ENCODE peak calls at places on chromosomes 16 and 17, in seven cellular contexts. One of them, this sample, is unnamed.
A peak's percentile ranks its signal among the peaks of the same experiment; 100 is the strongest.

GRCh38 chr17:70336411-70336810 is 167.1 kb downstream of the KCNJ2 start:
- DNase-seq in GM12892: no peak
- DNase-seq in HepG2: no peak
- DNase-seq in SK-N-SH: no peak
- DNase-seq in K562: no peak
- DNase-seq in H1: no peak
- DNase-seq in GM12878: no peak
- DNase-seq in this sample: no peak

GRCh38 chr17:37064166-37064565 is 115.4 kb downstream of the AATF start:
- DNase-seq in GM12878: no peak
- DNase-seq in H1: no peak
- DNase-seq in HepG2: no peak
- DNase-seq in K562: no peak
- DNase-seq in GM12892: no peak
- DNase-seq in SK-N-SH: peak; percentile 46
- DNase-seq in this sample: no peak

GRCh38 chr17:21194688-21195087 is 19.3 kb downstream of the TMEM11 start:
- DNase-seq in GM12878: no peak
- DNase-seq in K562: no peak
- DNase-seq in HepG2: no peak
- DNase-seq in SK-N-SH: peak; percentile 70
- DNase-seq in GM12892: no peak
- DNase-seq in H1: no peak
- DNase-seq in this sample: no peak

GRCh38 chr17:38560503-38561318 is 45.0 kb downstream of the SRCIN1 start:
- DNase-seq in SK-N-SH: no peak
- DNase-seq in GM12878: no peak
- DNase-seq in HepG2: no peak
- DNase-seq in H1: no peak
- DNase-seq in GM12892: no peak
- DNase-seq in K562: no peak
- DNase-seq in this sample: no peak

GRCh38 chr16:22915003-22915402 is 101.0 kb downstream of the HS3ST2 start:
- DNase-seq in HepG2: no peak
- DNase-seq in H1: no peak
- DNase-seq in GM12878: no peak
- DNase-seq in GM12892: no peak
- DNase-seq in K562: no peak
- DNase-seq in SK-N-SH: no peak
- DNase-seq in this sample: no peak

GRCh38 chr17:57906910-57907309 is 48.3 kb downstream of the CUEDC1 start:
- DNase-seq in GM12892: no peak
- DNase-seq in H1: no peak
- DNase-seq in SK-N-SH: no peak
- DNase-seq in K562: no peak
- DNase-seq in GM12878: no peak
- DNase-seq in HepG2: peak; percentile 88
- DNase-seq in this sample: no peak

GRCh38 chr17:55344514-55344997 is 77.1 kb downstream of the MMD start:
- DNase-seq in K562: peak; percentile 84
- DNase-seq in GM12892: no peak
- DNase-seq in SK-N-SH: peak; percentile 23
- DNase-seq in GM12878: no peak
- DNase-seq in H1: no peak
- DNase-seq in HepG2: no peak
- DNase-seq in this sample: no peak

GRCh38 chr17:53428913-53429312 is 393.8 kb upstream of the KIF2B start:
- DNase-seq in K562: no peak
- DNase-seq in GM12892: no peak
- DNase-seq in SK-N-SH: no peak
- DNase-seq in H1: no peak
- DNase-seq in GM12878: no peak
- DNase-seq in HepG2: no peak
- DNase-seq in this sample: no peak

GRCh38 chr16:3530371-3530914 is 29.6 kb downstream of the CLUAP1 start:
- DNase-seq in GM12892: no peak
- DNase-seq in H1: no peak
- DNase-seq in GM12878: no peak
- DNase-seq in SK-N-SH: no peak
- DNase-seq in K562: no peak
- DNase-seq in HepG2: no peak
- DNase-seq in this sample: no peak

GRCh38 chr17:75152971-75153853 is 1.1 kb downstream of the JPT1 start:
- DNase-seq in HepG2: peak; percentile 34
- DNase-seq in K562: peak; percentile 20
- DNase-seq in GM12892: no peak
- DNase-seq in H1: no peak
- DNase-seq in SK-N-SH: peak; percentile 72
- DNase-seq in GM12878: no peak
- DNase-seq in this sample: no peak

GRCh38 chr17:17403899-17404576 is 72.8 kb upstream of the MED9 start:
- DNase-seq in HepG2: no peak
- DNase-seq in SK-N-SH: peak; percentile 79
- DNase-seq in GM12878: no peak
- DNase-seq in GM12892: no peak
- DNase-seq in K562: no peak
- DNase-seq in H1: no peak
- DNase-seq in this sample: peak; percentile 42

GRCh38 chr17:36182176-36183000 is 6.0 kb upstream of the TBC1D3B start:
- DNase-seq in HepG2: no peak
- DNase-seq in GM12878: no peak
- DNase-seq in GM12892: no peak
- DNase-seq in SK-N-SH: no peak
- DNase-seq in K562: no peak
- DNase-seq in H1: peak; percentile 85
- DNase-seq in this sample: no peak

GRCh38 chr17:37179893-37180292 is 195.9 kb upstream of the C17orf78 start:
- DNase-seq in GM12878: no peak
- DNase-seq in K562: no peak
- DNase-seq in GM12892: no peak
- DNase-seq in HepG2: no peak
- DNase-seq in H1: no peak
- DNase-seq in SK-N-SH: no peak
- DNase-seq in this sample: no peak

GRCh38 chr17:4740025-4740351 is 260 bp upstream of the CXCL16 start:
- DNase-seq in H1: peak; percentile 57
- DNase-seq in GM12878: no peak
- DNase-seq in SK-N-SH: no peak
- DNase-seq in HepG2: no peak
- DNase-seq in GM12892: no peak
- DNase-seq in K562: no peak
- DNase-seq in this sample: no peak

GRCh38 chr17:71260366-71260765 is 860.5 kb upstream of the SOX9 start:
- DNase-seq in GM12878: no peak
- DNase-seq in GM12892: no peak
- DNase-seq in K562: no peak
- DNase-seq in HepG2: no peak
- DNase-seq in SK-N-SH: no peak
- DNase-seq in H1: no peak
- DNase-seq in this sample: no peak

GRCh38 chr16:69904495-69905170 is 46.5 kb upstream of the CLEC18A start:
- DNase-seq in SK-N-SH: no peak
- DNase-seq in HepG2: no peak
- DNase-seq in GM12892: no peak
- DNase-seq in GM12878: no peak
- DNase-seq in H1: no peak
- DNase-seq in K562: peak; percentile 30
- DNase-seq in this sample: no peak

GRCh38 chr17:47866941-47867340 is 16.0 kb upstream of the SP6 start:
- DNase-seq in GM12878: no peak
- DNase-seq in HepG2: no peak
- DNase-seq in H1: no peak
- DNase-seq in K562: peak; percentile 99
- DNase-seq in GM12892: no peak
- DNase-seq in SK-N-SH: no peak
- DNase-seq in this sample: no peak

GRCh38 chr17:32112416-32112815 is 29.9 kb upstream of the RHOT1 start:
- DNase-seq in HepG2: no peak
- DNase-seq in K562: peak; percentile 22
- DNase-seq in H1: peak; percentile 49
- DNase-seq in GM12892: no peak
- DNase-seq in SK-N-SH: no peak
- DNase-seq in GM12878: no peak
- DNase-seq in this sample: no peak

GRCh38 chr17:32116937-32117336 is 25.4 kb upstream of the RHOT1 start:
- DNase-seq in GM12878: no peak
- DNase-seq in HepG2: no peak
- DNase-seq in GM12892: no peak
- DNase-seq in SK-N-SH: no peak
- DNase-seq in H1: no peak
- DNase-seq in K562: no peak
- DNase-seq in this sample: no peak

GRCh38 chr17:32110596-32110995 is 31.7 kb upstream of the RHOT1 start:
- DNase-seq in H1: peak; percentile 45
- DNase-seq in GM12892: no peak
- DNase-seq in HepG2: no peak
- DNase-seq in K562: no peak
- DNase-seq in SK-N-SH: no peak
- DNase-seq in GM12878: no peak
- DNase-seq in this sample: no peak

GRCh38 chr17:32114536-32114935 is 27.8 kb upstream of the RHOT1 start:
- DNase-seq in SK-N-SH: no peak
- DNase-seq in HepG2: no peak
- DNase-seq in K562: no peak
- DNase-seq in GM12878: no peak
- DNase-seq in H1: no peak
- DNase-seq in GM12892: no peak
- DNase-seq in this sample: no peak

DNA sequence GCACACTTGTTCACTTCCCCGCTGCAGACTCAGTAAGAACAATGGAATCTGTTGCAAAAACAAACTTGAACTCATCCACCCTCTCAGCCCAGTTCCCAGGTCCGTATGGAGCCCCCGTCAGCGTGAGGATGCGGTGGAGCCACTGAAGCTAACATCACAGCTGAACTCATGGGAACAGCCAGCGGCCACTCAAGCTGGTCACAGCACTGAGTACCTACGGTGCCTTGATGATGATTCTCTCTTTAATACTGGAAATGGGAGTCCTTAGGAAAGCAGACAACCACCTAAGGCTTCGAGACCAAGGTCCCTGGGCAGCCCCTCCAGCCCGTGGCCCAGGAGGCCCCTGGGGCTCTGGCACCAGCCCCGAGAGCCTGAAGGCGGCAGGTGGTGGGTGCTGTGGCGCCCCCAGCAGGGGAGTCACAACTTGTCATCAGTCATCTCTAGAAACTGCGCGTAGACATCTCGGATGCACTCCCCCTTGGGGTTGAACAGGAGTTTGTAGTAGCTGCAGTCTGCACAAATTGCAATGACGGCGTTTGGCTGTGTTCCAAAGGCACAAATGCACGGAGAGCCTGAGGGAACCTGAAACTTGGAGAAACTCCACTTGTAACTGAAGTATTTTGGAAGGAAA is 31.0 kb upstream of the RHOT1 start:
- DNase-seq in HepG2: peak; percentile 52
- DNase-seq in GM12892: no peak
- DNase-seq in K562: peak; percentile 46
- DNase-seq in SK-N-SH: peak; percentile 60
- DNase-seq in GM12878: no peak
- DNase-seq in H1: peak; percentile 76
- DNase-seq in this sample: no peak
- TF ChIP-seq TAF1 in HepG2: no peak
- TF ChIP-seq TAF1 in GM12892: no peak
- TF ChIP-seq TAF1 in K562: no peak
- TF ChIP-seq TAF1 in SK-N-SH: no peak
- TF ChIP-seq TAF1 in GM12878: no peak
- TF ChIP-seq TAF1 in H1: no peak
- TF ChIP-seq TAF1 in this sample: no peak

DNA sequence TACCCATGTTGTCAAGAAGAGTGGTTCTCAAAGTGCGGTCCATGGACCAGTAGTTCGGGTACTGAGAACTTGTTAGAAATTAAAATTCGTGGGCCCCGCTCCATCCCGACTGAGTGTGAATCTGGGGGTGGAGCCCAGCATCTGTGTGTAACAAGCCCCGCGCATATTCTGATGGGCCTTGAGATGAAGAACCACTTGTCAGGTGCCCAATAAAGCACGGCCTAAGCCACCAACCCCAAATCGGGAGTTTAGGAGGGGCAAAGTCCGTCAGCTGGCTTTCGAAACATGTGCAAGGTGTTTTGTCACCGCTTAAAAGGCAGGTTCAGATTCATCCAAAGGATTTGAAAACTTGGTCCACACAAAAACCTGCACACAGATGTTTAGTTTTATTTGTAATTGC is 29.5 kb downstream of the PSMD12 start:
- DNase-seq in GM12878: no peak
- DNase-seq in GM12892: no peak
- DNase-seq in K562: no peak
- DNase-seq in H1: peak; percentile 37
- DNase-seq in SK-N-SH: no peak
- DNase-seq in HepG2: peak; percentile 34
- DNase-seq in this sample: no peak
- TF ChIP-seq TAF1 in GM12878: no peak
- TF ChIP-seq TAF1 in GM12892: no peak
- TF ChIP-seq TAF1 in K562: no peak
- TF ChIP-seq TAF1 in H1: no peak
- TF ChIP-seq TAF1 in SK-N-SH: no peak
- TF ChIP-seq TAF1 in HepG2: no peak
- TF ChIP-seq TAF1 in this sample: no peak

GRCh38 chr17:59825533-59826316 is 67.0 kb downstream of the TUBD1 start:
- DNase-seq in K562: no peak
- DNase-seq in H1: no peak
- DNase-seq in GM12892: no peak
- DNase-seq in HepG2: no peak
- DNase-seq in SK-N-SH: no peak
- DNase-seq in GM12878: no peak
- DNase-seq in this sample: no peak
- TF ChIP-seq TAF1 in K562: no peak
- TF ChIP-seq TAF1 in H1: no peak
- TF ChIP-seq TAF1 in GM12892: no peak
- TF ChIP-seq TAF1 in HepG2: no peak
- TF ChIP-seq TAF1 in SK-N-SH: no peak
- TF ChIP-seq TAF1 in GM12878: no peak
- TF ChIP-seq TAF1 in this sample: peak; percentile 33

GRCh38 chr17:64969046-64969501 is 49.8 kb upstream of the LRRC37A3 start:
- DNase-seq in SK-N-SH: no peak
- DNase-seq in GM12892: no peak
- DNase-seq in K562: no peak
- DNase-seq in HepG2: no peak
- DNase-seq in GM12878: no peak
- DNase-seq in H1: no peak
- DNase-seq in this sample: no peak

GRCh38 chr17:64964796-64965195 is 45.5 kb upstream of the LRRC37A3 start:
- DNase-seq in H1: no peak
- DNase-seq in SK-N-SH: no peak
- DNase-seq in K562: no peak
- DNase-seq in GM12878: no peak
- DNase-seq in HepG2: no peak
- DNase-seq in GM12892: no peak
- DNase-seq in this sample: no peak
- TF ChIP-seq TAF1 in H1: no peak
- TF ChIP-seq TAF1 in SK-N-SH: no peak
- TF ChIP-seq TAF1 in K562: no peak
- TF ChIP-seq TAF1 in GM12878: no peak
- TF ChIP-seq TAF1 in HepG2: no peak
- TF ChIP-seq TAF1 in GM12892: no peak
- TF ChIP-seq TAF1 in this sample: no peak

GRCh38 chr17:8707591-8708453 is 36.8 kb downstream of the CCDC42 start:
- DNase-seq in GM12892: no peak
- DNase-seq in GM12878: no peak
- DNase-seq in HepG2: peak; percentile 65
- DNase-seq in H1: no peak
- DNase-seq in SK-N-SH: peak; percentile 44
- DNase-seq in K562: no peak
- DNase-seq in this sample: no peak
- TF ChIP-seq TAF1 in GM12892: no peak
- TF ChIP-seq TAF1 in GM12878: no peak
- TF ChIP-seq TAF1 in HepG2: no peak
- TF ChIP-seq TAF1 in H1: no peak
- TF ChIP-seq TAF1 in SK-N-SH: no peak
- TF ChIP-seq TAF1 in K562: no peak
- TF ChIP-seq TAF1 in this sample: no peak